ENCODE peak calls at places on chromosomes 4 and X, in four cellular contexts. P is ovary, Q is GM23248, D is thoracic aorta. R is an unnamed sample.

GRCh38 chrX:22952011-22952410 is 47.7 kb upstream of the DDX53 start:
- DNase-seq in Q (no peak), P (no peak), D (no peak), R (no peak)

GRCh38 chr4:12881945-12882589 is 602.1 kb downstream of the RAB28 start:
- DNase-seq in P (no peak), Q (no peak), D (no peak), R (no peak)

GRCh38 chr4:117327491-117327890 is 242.1 kb upstream of the TRAM1L1 start:
- DNase-seq in P (no peak), D (no peak), Q (no peak), R (no peak)

GRCh38 chr4:23888421-23889319 is 1.2 kb downstream of the PPARGC1A start:
- DNase-seq in Q (peak; percentile 60), D (no peak), P (no peak), R (no peak)

GRCh38 chrX:45845142-45845541 is 644.5 kb upstream of the DIPK2B start:
- DNase-seq in D (no peak), Q (no peak), P (no peak), R (no peak)

GRCh38 chrX:65034641-65035450 is 58.6 kb upstream of the ZC4H2 start:
- DNase-seq in D (no peak), P (peak; percentile 87), Q (peak; percentile 91), R (peak; percentile 15)

GRCh38 chr4:73589887-73590801 is 30.1 kb downstream of the RASSF6 start:
- DNase-seq in D (no peak), P (no peak), Q (no peak), R (no peak)

GRCh38 chrX:9670136-9670905 is 95.3 kb downstream of the GPR143 start:
- DNase-seq in P (no peak), D (no peak), Q (peak; percentile 13), R (no peak)

GRCh38 chr4:77821775-77822174 is 2.6 kb upstream of the CNOT6L start:
- DNase-seq in P (no peak), D (no peak), Q (no peak), R (no peak)

GRCh38 chr4:44118971-44119680 is 329.5 kb downstream of the KCTD8 start:
- DNase-seq in D (no peak), Q (no peak), P (no peak), R (no peak)

GRCh38 chr4:155777971-155778710 is 19.3 kb downstream of the GUCY1B1 start:
- DNase-seq in P (no peak), D (no peak), Q (peak; percentile 30), R (no peak)

GRCh38 chr4:90318208-90318607 is 191.0 kb downstream of the CCSER1 start:
- DNase-seq in D (no peak), Q (peak; percentile 84), P (no peak), R (no peak)

GRCh38 chr4:70728096-70728495 is 6.3 kb downstream of the RUFY3 start:
- DNase-seq in D (no peak), P (no peak), Q (no peak), R (no peak)

GRCh38 chr4:149910604-149911367 is 95.1 kb upstream of the IQCM start:
- DNase-seq in Q (no peak), D (no peak), P (no peak), R (no peak)

GRCh38 chr4:174865418-174865985 is 36.5 kb upstream of the GLRA3 start:
- DNase-seq in P (no peak), Q (no peak), D (no peak), R (no peak)

GRCh38 chrX:31656013-31656412 is 584.2 kb upstream of the FTHL17 start:
- DNase-seq in Q (peak; percentile 15), P (no peak), D (no peak), R (no peak)

GRCh38 chrX:24259544-24260240 is 54.2 kb downstream of the SUPT20HL2 start:
- DNase-seq in P (no peak), Q (peak; percentile 79), D (no peak), R (peak; percentile 66)

DNA sequence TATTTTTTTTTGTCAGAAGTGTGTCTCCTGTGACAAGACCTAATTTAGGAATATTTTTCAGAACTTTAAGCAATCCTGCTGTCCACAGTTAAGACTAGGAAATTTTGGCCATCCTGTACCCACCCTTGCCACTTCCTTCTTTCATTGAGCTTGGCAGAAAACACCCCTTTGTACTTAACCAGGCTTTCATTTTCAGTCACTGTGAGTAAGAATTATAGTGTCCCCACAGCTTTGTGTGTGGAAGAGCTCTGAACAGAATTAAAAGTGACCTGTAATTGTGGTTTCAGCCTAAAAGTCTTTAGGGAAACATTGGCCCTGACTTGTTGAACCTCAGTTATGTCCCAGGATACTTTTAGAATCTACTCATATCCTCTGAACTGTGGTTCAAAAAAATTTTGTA is 153.7 kb upstream of the BMP3 start:
- DNase-seq in D (no peak), P (no peak), Q (peak; percentile 27), R (no peak)
- H3K4me3 ChIP-seq in D (no peak overlapping the region), P (no peak overlapping the region), Q (no peak overlapping the region), R (no peak overlapping the region)

GRCh38 chr4:173240696-173241095 is 72.1 kb downstream of the GALNT7 start:
- DNase-seq in D (no peak), Q (no peak), P (no peak), R (no peak)
- H3K27ac ChIP-seq in D (no peak overlapping the region), Q (no peak overlapping the region), P (no peak overlapping the region), R (no peak overlapping the region)

DNA sequence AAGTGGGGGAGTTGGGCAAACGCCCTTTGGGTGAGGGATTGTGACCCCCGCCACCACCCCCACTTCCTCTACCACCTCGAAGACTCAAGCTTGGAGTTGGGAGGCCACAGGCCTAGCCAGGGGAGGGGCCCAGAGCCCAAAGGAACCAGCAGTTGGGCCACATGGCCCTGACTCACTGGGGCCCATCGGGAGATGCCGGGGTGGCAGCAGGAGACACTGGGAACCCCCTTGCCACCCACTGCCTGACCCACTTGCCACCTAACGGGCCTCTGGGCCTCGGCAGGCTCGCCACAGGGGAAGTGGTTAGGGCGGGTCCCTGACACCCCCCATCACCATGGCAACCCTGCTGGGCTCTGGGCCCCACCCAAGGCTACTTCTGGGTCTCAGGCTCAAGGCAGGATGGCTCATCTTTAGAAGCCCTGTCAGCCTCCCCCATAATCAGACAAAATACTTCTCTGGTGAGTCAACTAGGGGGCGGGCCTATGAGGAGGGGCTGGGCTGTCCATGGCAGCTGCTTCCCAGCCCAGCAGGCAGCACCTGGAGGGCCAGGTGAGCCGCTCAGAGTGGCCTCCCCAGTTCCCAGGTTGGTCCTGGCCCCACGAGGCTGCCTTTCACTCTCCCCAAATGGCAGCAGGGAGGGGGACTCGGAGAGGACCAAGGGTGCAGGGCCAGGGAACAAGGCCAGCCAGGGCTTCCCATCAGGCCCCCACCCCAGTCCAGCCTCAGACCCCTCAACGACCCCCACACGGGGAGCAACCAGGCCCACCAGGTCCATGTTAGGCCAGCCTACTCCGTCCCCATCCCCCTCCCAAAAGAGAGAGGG is 5.6 kb downstream of the FLNA start:
- DNase-seq in P (peak; percentile 83), D (peak; percentile 67), Q (peak; percentile 97), R (peak; percentile 64)
- H3K4me3 ChIP-seq in P (peak overlapping the region; percentile 55), D (peak overlapping the region; percentile 83), Q (peak overlapping the region; percentile 92), R (peak overlapping the region; percentile 64)

GRCh38 chr4:184342167-184342856 is 124.6 kb upstream of the ENPP6 start:
- DNase-seq in D (no peak), P (no peak), Q (no peak), R (no peak)
- H3K27ac ChIP-seq in D (no peak overlapping the region), P (no peak overlapping the region), Q (no peak overlapping the region), R (no peak overlapping the region)